ENCODE peak calls at places on chromosomes 4 and X, in eight cellular contexts. L is skeletal muscle cell; J is SK-N-SH; K is GM12891; C is caudate nucleus; O is activated naive CD4-positive, alpha-beta T cell treated with anti-CD3 and anti-CD28 coated beads, Interleukin-2, amount 10 ng/mL, durations not matched to agents 7 days and 5 days; T is kidney tubule cell; I is dermis microvascular lymphatic vessel endothelial cell. G is an unnamed sample.
A peak's percentile ranks its signal among the peaks of the same experiment; 100 is the strongest.

GRCh38 chr4:88335092-88335665 is 43.5 kb upstream of the HERC6 start:
- DNase-seq in T (no peak), L (peak; percentile 41), O (no peak), K (no peak), I (no peak), J (no peak), C (no peak), G (peak; percentile 5)

GRCh38 chr4:85747871-85748491 is 273.0 kb downstream of the ARHGAP24 start:
- DNase-seq in I (peak; percentile 84), C (no peak), O (no peak), J (peak; percentile 44), T (peak; percentile 73), L (peak; percentile 63), K (peak; percentile 26), G (peak; percentile 31)

GRCh38 chrX:133970021-133970550 is 15.3 kb downstream of the GPC3 start:
- DNase-seq in C (no peak), T (no peak), O (no peak), I (no peak), L (no peak), J (no peak), K (no peak), G (peak; percentile 78)

GRCh38 chr4:140052050-140052449 is 101.9 kb downstream of the MAML3 start:
- DNase-seq in K (no peak), I (peak; percentile 73), T (peak; percentile 42), L (no peak), J (no peak), O (peak; percentile 64), C (no peak), G (no peak)

GRCh38 chr4:123249821-123250220 is 146.8 kb upstream of the SPRY1 start:
- DNase-seq in I (peak; percentile 17), K (no peak), L (no peak), C (no peak), J (no peak), O (no peak), T (no peak), G (no peak)

GRCh38 chrX:133660356-133660755 is 245.1 kb upstream of the GPC4 start:
- DNase-seq in O (no peak), C (no peak), K (no peak), L (peak; percentile 52), I (no peak), J (no peak), T (peak; percentile 57), G (no peak)

GRCh38 chrX:50770702-50771101 is 43.3 kb downstream of the SHROOM4 start:
- DNase-seq in T (peak; percentile 70), C (no peak), J (no peak), I (peak; percentile 60), K (no peak), L (no peak), O (no peak), G (no peak)

GRCh38 chr4:144374065-144374464 is 233.5 kb upstream of the GYPA start:
- DNase-seq in J (no peak), L (no peak), O (no peak), C (no peak), I (no peak), T (no peak), K (no peak), G (no peak)

GRCh38 chr4:122224348-122224747 is 72.2 kb downstream of the BLTP1 start:
- DNase-seq in T (no peak), O (peak; percentile 41), C (no peak), I (peak; percentile 5), J (no peak), L (no peak), K (no peak), G (peak; percentile 6)

GRCh38 chr4:109009909-109010308 is 247.1 kb upstream of the ETNPPL start:
- DNase-seq in I (no peak), L (peak; percentile 79), T (no peak), C (no peak), J (peak; percentile 20), O (no peak), K (no peak), G (no peak)

GRCh38 chrX:11750051-11750450 is 8.0 kb upstream of the MSL3 start:
- DNase-seq in T (no peak), C (no peak), O (no peak), L (no peak), I (no peak), J (no peak), K (no peak), G (no peak)

GRCh38 chrX:136191171-136191570 is 43.8 kb downstream of the FHL1 start:
- DNase-seq in L (no peak), I (peak; percentile 82), K (no peak), O (no peak), J (no peak), T (no peak), C (no peak), G (no peak)

GRCh38 chr4:84971319-84971932 is 4.9 kb upstream of the WDFY3 start:
- DNase-seq in J (peak; percentile 30), C (no peak), I (peak; percentile 63), K (no peak), L (no peak), O (no peak), T (peak; percentile 58), G (no peak)

GRCh38 chr4:146245899-146246298 is 31.6 kb downstream of the REELD1 start:
- DNase-seq in L (no peak), T (no peak), J (no peak), C (no peak), I (no peak), K (no peak), O (no peak), G (no peak)

GRCh38 chrX:115425359-115425758 is 135.6 kb upstream of the PLS3 start:
- DNase-seq in C (no peak), O (no peak), J (no peak), T (no peak), K (no peak), I (no peak), L (no peak), G (no peak)

G was measured in nephron progenitor cell.